ENCODE peak calls at places on chromosomes 13 and 19, in six cellular contexts. One of them, this sample, is unnamed.

GRCh38 chr19:33871605-33872004 is 74.9 kb downstream of the KCTD15 start:
- DNase-seq in IMR-90: no peak
- DNase-seq in body of pancreas: no peak
- DNase-seq in breast epithelium: no peak
- DNase-seq in sigmoid colon: no peak
- DNase-seq in A549: no peak
- DNase-seq in this sample: peak

GRCh38 chr13:48891586-48891985 is 84.1 kb upstream of the FNDC3A start:
- DNase-seq in IMR-90: peak
- DNase-seq in body of pancreas: no peak
- DNase-seq in breast epithelium: no peak
- DNase-seq in sigmoid colon: no peak
- DNase-seq in A549: no peak
- DNase-seq in this sample: peak

GRCh38 chr19:6740589-6741348 is 1.3 kb downstream of the TRIP10 start:
- DNase-seq in IMR-90: peak
- DNase-seq in body of pancreas: peak
- DNase-seq in breast epithelium: no peak
- DNase-seq in sigmoid colon: peak
- DNase-seq in A549: no peak
- DNase-seq in this sample: peak

GRCh38 chr13:92175330-92175729 is 776.9 kb downstream of the GPC5 start:
- DNase-seq in IMR-90: peak
- DNase-seq in body of pancreas: peak
- DNase-seq in breast epithelium: no peak
- DNase-seq in sigmoid colon: no peak
- DNase-seq in A549: no peak
- DNase-seq in this sample: no peak

GRCh38 chr19:1856698-1857603 is 6.4 kb downstream of the KLF16 start:
- DNase-seq in IMR-90: peak
- DNase-seq in body of pancreas: peak
- DNase-seq in breast epithelium: peak
- DNase-seq in sigmoid colon: peak
- DNase-seq in A549: peak
- DNase-seq in this sample: peak

GRCh38 chr13:106210327-106210726 is 325.1 kb downstream of the EFNB2 start:
- DNase-seq in IMR-90: peak
- DNase-seq in body of pancreas: no peak
- DNase-seq in breast epithelium: no peak
- DNase-seq in sigmoid colon: no peak
- DNase-seq in A549: no peak
- DNase-seq in this sample: no peak

GRCh38 chr19:907183-907853 is 5.7 kb downstream of the R3HDM4 start:
- DNase-seq in IMR-90: no peak
- DNase-seq in body of pancreas: no peak
- DNase-seq in breast epithelium: no peak
- DNase-seq in sigmoid colon: no peak
- DNase-seq in A549: no peak
- DNase-seq in this sample: no peak

GRCh38 chr19:5364674-5365073 is 24.1 kb upstream of the PTPRS start:
- DNase-seq in IMR-90: no peak
- DNase-seq in body of pancreas: no peak
- DNase-seq in breast epithelium: no peak
- DNase-seq in sigmoid colon: no peak
- DNase-seq in A549: no peak
- DNase-seq in this sample: no peak

GRCh38 chr13:97127842-97128241 is 94.3 kb upstream of the MBNL2 start:
- DNase-seq in IMR-90: no peak
- DNase-seq in body of pancreas: no peak
- DNase-seq in breast epithelium: no peak
- DNase-seq in sigmoid colon: no peak
- DNase-seq in A549: no peak
- DNase-seq in this sample: no peak

GRCh38 chr19:45063851-45064801 is 12.2 kb downstream of the ZNF296 start:
- DNase-seq in IMR-90: no peak
- DNase-seq in body of pancreas: no peak
- DNase-seq in breast epithelium: no peak
- DNase-seq in sigmoid colon: no peak
- DNase-seq in A549: no peak
- DNase-seq in this sample: no peak

GRCh38 chr13:28544026-28544425 is 49.1 kb upstream of the FLT1 start:
- DNase-seq in IMR-90: no peak
- DNase-seq in body of pancreas: no peak
- DNase-seq in breast epithelium: no peak
- DNase-seq in sigmoid colon: no peak
- DNase-seq in A549: no peak
- DNase-seq in this sample: no peak

GRCh38 chr13:85772379-85772778 is 26.8 kb downstream of the SLITRK6 start:
- DNase-seq in IMR-90: peak
- DNase-seq in body of pancreas: no peak
- DNase-seq in breast epithelium: no peak
- DNase-seq in sigmoid colon: no peak
- DNase-seq in A549: no peak
- DNase-seq in this sample: no peak

GRCh38 chr19:48194041-48194871 is 23.8 kb downstream of the ZSWIM9 start:
- DNase-seq in IMR-90: peak
- DNase-seq in body of pancreas: no peak
- DNase-seq in breast epithelium: no peak
- DNase-seq in sigmoid colon: no peak
- DNase-seq in A549: no peak
- DNase-seq in this sample: peak

GRCh38 chr13:33230178-33230881 is 55.2 kb downstream of the STARD13 start:
- DNase-seq in IMR-90: peak
- DNase-seq in body of pancreas: no peak
- DNase-seq in breast epithelium: no peak
- DNase-seq in sigmoid colon: no peak
- DNase-seq in A549: no peak
- DNase-seq in this sample: no peak

GRCh38 chr13:110290153-110290552 is 16.8 kb downstream of the COL4A1 start:
- DNase-seq in IMR-90: no peak
- DNase-seq in body of pancreas: no peak
- DNase-seq in breast epithelium: no peak
- DNase-seq in sigmoid colon: peak
- DNase-seq in A549: no peak
- DNase-seq in this sample: no peak

GRCh38 chr13:21641629-21642028 is 29.2 kb upstream of the FGF9 start:
- DNase-seq in IMR-90: no peak
- DNase-seq in body of pancreas: no peak
- DNase-seq in breast epithelium: no peak
- DNase-seq in sigmoid colon: no peak
- DNase-seq in A549: no peak
- DNase-seq in this sample: no peak

GRCh38 chr19:1227655-1228054 is 10.2 kb downstream of the CBARP start:
- DNase-seq in IMR-90: no peak
- DNase-seq in body of pancreas: no peak
- DNase-seq in breast epithelium: no peak
- DNase-seq in sigmoid colon: no peak
- DNase-seq in A549: no peak
- DNase-seq in this sample: no peak

GRCh38 chr19:11339254-11340098 is at the start of gene RAB3D:
- DNase-seq in IMR-90: peak
- DNase-seq in body of pancreas: peak
- DNase-seq in breast epithelium: peak
- DNase-seq in sigmoid colon: peak
- DNase-seq in A549: peak
- DNase-seq in this sample: peak

GRCh38 chr19:7853760-7854107 is 20.5 kb downstream of the PRR36 start:
- DNase-seq in IMR-90: no peak
- DNase-seq in body of pancreas: no peak
- DNase-seq in breast epithelium: no peak
- DNase-seq in sigmoid colon: no peak
- DNase-seq in A549: no peak
- DNase-seq in this sample: no peak
- TF ChIP-seq POLR2A in IMR-90: no peak
- TF ChIP-seq POLR2A in body of pancreas: no peak
- TF ChIP-seq POLR2A in breast epithelium: no peak
- TF ChIP-seq POLR2A in sigmoid colon: no peak
- TF ChIP-seq POLR2A in A549: no peak
- TF ChIP-seq POLR2A in this sample: no peak

DNA sequence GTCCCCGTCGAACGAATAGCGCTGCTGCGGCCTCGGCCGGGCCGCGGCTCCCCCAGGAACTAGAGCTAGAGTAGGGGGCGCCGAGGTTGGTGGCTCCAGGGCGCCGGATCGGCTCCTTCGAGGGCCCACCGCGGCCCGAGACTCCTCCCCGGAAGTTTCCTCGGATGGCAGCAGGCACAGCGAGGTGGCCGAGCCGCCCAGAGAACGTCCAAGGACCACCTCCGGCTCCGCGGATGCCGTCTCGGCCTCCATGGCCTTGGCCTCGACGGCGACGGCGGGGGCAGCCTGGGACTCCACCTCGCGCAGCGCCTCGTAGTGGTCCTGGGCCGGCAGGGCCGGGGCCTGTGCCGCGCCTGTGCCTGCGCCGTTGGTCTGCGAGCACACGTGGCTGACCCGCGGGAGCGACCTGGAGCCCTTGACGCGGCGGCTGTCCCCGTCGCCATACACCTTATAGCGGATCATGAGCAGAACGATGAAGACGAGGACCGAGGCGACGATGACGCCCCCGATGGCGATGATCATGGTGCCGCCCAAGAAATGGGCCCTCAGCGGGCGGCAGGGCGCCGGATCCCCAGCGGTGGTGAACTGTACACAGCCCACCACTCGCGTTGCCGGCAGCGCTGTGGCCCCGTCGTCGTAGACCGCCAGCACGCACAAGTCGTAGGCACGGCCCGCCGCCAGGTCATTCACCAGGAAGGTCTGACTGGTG is 11.8 kb downstream of the IFNL1 start:
- DNase-seq in IMR-90: no peak
- DNase-seq in body of pancreas: no peak
- DNase-seq in breast epithelium: no peak
- DNase-seq in sigmoid colon: peak
- DNase-seq in A549: no peak
- DNase-seq in this sample: peak
- H3K4me3 ChIP-seq in IMR-90: no peak
- H3K4me3 ChIP-seq in body of pancreas: no peak
- H3K4me3 ChIP-seq in breast epithelium: peak
- H3K4me3 ChIP-seq in sigmoid colon: peak
- H3K4me3 ChIP-seq in A549: peak
- H3K4me3 ChIP-seq in this sample: no peak

GRCh38 chr13:94345374-94346195 is 133.9 kb downstream of the DCT start:
- DNase-seq in IMR-90: peak
- DNase-seq in body of pancreas: no peak
- DNase-seq in breast epithelium: no peak
- DNase-seq in sigmoid colon: no peak
- DNase-seq in A549: no peak
- DNase-seq in this sample: no peak
- TF ChIP-seq CTCF in IMR-90: no peak
- TF ChIP-seq CTCF in body of pancreas: no peak
- TF ChIP-seq CTCF in breast epithelium: no peak
- TF ChIP-seq CTCF in sigmoid colon: no peak
- TF ChIP-seq CTCF in A549: peak
- TF ChIP-seq CTCF in this sample: no peak

DNA sequence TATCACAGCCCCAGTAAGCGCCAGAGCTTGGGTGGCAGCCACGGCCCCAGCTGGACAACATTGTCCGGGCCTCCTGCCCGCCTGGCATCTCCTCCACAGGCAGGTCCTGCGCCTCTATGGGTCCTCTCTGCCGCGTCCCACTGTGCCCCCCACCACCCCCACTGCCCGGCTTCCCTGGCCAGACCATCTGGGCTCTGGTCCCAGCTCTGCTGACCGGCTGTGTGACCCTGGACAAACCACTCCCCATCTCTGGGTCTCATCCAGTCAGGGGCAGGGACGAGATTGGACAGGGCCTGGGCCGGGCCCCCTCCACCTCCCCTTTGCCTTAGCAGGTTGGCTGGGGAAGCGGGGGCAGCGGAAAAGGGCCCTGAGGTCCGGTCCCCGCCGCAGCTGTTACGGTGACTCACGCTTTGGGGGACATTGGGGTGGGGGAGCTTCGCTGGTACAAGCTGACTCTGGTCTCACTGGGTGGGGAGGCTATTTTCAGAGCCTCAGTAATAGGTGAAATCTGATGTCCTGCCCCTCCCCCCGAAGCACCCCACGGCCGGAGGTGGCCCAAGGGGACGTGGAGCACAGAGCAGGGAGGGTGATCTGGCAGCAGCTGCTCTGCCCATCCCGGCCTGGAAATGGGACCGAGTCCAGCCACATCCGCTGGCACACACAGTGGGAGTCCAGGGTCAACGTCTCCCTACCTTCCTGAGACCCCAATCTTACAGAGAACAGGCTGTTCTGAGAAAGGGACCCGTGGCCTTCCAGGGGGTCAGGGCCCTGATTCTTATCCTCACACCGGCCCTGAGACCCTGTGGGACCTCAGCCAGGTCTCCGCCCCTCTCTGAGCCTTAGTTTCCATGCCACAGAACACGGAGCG is 9.1 kb downstream of the NFIC start:
- DNase-seq in IMR-90: peak
- DNase-seq in body of pancreas: peak
- DNase-seq in breast epithelium: peak
- DNase-seq in sigmoid colon: peak
- DNase-seq in A549: no peak
- DNase-seq in this sample: peak
- TF ChIP-seq POLR2A in IMR-90: no peak
- TF ChIP-seq POLR2A in body of pancreas: peak
- TF ChIP-seq POLR2A in breast epithelium: no peak
- TF ChIP-seq POLR2A in sigmoid colon: no peak
- TF ChIP-seq POLR2A in A549: no peak
- TF ChIP-seq POLR2A in this sample: no peak